ENCODE peak calls at places on chromosomes 4 and X, in nine cellular contexts. A is fibroblast of lung; H is renal cortical epithelial cell; O is NCI-H2081; C is islet precursor cell; X is NCI-H1694 treated with DMSO at 0.1 percent for 48 hours; K is neuronal stem cell; L is T-helper 9 cell; U is activated CD4-positive, alpha-beta T cell treated with anti-CD3 and anti-CD28 coated beads for 24 hours. B is an unnamed sample.
A peak's percentile ranks its signal among the peaks of the same experiment; 100 is the strongest.

GRCh38 chrX:1673337-1673736 is 58.5 kb downstream of the ASMT start:
- DNase-seq in A (no peak), H (no peak), O (no peak), C (no peak), X (no peak), K (no peak), L (peak; percentile 10), U (peak; percentile 10), B (no peak)

GRCh38 chrX:23935116-23935515 is 27.3 kb downstream of the CXorf58 start:
- DNase-seq in A (no peak), H (no peak), O (no peak), C (no peak), X (no peak), K (no peak), L (no peak), U (no peak), B (no peak)

GRCh38 chr4:56434599-56435000 is 815 bp downstream of the PPAT start:
- DNase-seq in A (peak; percentile 74), H (peak; percentile 58), O (peak; percentile 73), C (no peak), X (no peak), K (no peak), L (no peak), U (no peak), B (peak; percentile 54)

GRCh38 chrX:140434347-140434746 is 70.5 kb downstream of the SOX3 start:
- DNase-seq in A (no peak), H (no peak), O (no peak), C (no peak), X (no peak), K (no peak), L (no peak), U (no peak), B (no peak)

GRCh38 chr4:55407764-55408163 is 12.0 kb downstream of the TMEM165 start:
- DNase-seq in A (no peak), H (no peak), O (no peak), C (no peak), X (no peak), K (no peak), L (no peak), U (no peak), B (no peak)

GRCh38 chrX:97117572-97117971 is 233.9 kb downstream of the RPA4 start:
- DNase-seq in A (no peak), H (peak; percentile 18), O (peak; percentile 62), C (no peak), X (peak; percentile 16), K (no peak), L (no peak), U (no peak), B (no peak)

GRCh38 chrX:74119016-74119910 is 184.7 kb upstream of the ZCCHC13 start:
- DNase-seq in A (peak; percentile 66), H (peak; percentile 45), O (no peak), C (peak; percentile 80), X (no peak), K (no peak), L (no peak), U (no peak), B (no peak)

GRCh38 chrX:151151668-151152267 is 24.6 kb upstream of the GPR50 start:
- DNase-seq in A (peak; percentile 28), H (peak; percentile 19), O (peak; percentile 27), C (no peak), X (peak; percentile 48), K (peak; percentile 40), L (no peak), U (peak; percentile 15), B (peak; percentile 3)

GRCh38 chr4:119035941-119036737 is 99.5 kb upstream of the MYOZ2 start:
- DNase-seq in A (peak; percentile 56), H (peak; percentile 53), O (no peak), C (no peak), X (no peak), K (no peak), L (no peak), U (no peak), B (no peak)

GRCh38 chrX:85851418-85851817 is 195.9 kb downstream of the CHM start:
- DNase-seq in A (no peak), H (peak; percentile 8), O (no peak), C (peak; percentile 53), X (no peak), K (peak; percentile 0), L (no peak), U (no peak), B (peak; percentile 6)

GRCh38 chr4:42501624-42502401 is 104.5 kb downstream of the SHISA3 start:
- DNase-seq in A (no peak), H (peak; percentile 84), O (peak; percentile 55), C (peak; percentile 80), X (no peak), K (peak; percentile 37), L (no peak), U (no peak), B (no peak)

GRCh38 chr4:119897260-119897659 is 169.4 kb downstream of the MAD2L1 start:
- DNase-seq in A (no peak), H (no peak), O (peak; percentile 58), C (no peak), X (peak; percentile 71), K (no peak), L (no peak), U (no peak), B (no peak)

GRCh38 chrX:110403436-110403835 is 44.8 kb downstream of the RTL9 start:
- DNase-seq in A (peak; percentile 69), H (no peak), O (no peak), C (no peak), X (no peak), K (no peak), L (no peak), U (no peak), B (no peak)

GRCh38 chr4:113350576-113350975 is 301.1 kb downstream of the ANK2 start:
- DNase-seq in A (no peak), H (no peak), O (no peak), C (no peak), X (no peak), K (no peak), L (no peak), U (no peak), B (no peak)

GRCh38 chr4:86451560-86452322 is 91.9 kb upstream of the MAPK10 start:
- DNase-seq in A (peak; percentile 27), H (peak; percentile 74), O (peak; percentile 24), C (peak; percentile 91), X (no peak), K (no peak), L (no peak), U (no peak), B (no peak)

GRCh38 chr4:98625399-98625798 is 33.0 kb downstream of the TSPAN5 start:
- DNase-seq in A (no peak), H (no peak), O (no peak), C (no peak), X (no peak), K (no peak), L (no peak), U (no peak), B (no peak)

GRCh38 chrX:150526692-150527091 is 41.7 kb upstream of the MTM1 start:
- DNase-seq in A (no peak), H (no peak), O (no peak), C (no peak), X (no peak), K (no peak), L (no peak), U (no peak), B (no peak)

GRCh38 chrX:9351112-9351511 is 113.7 kb upstream of the TBL1X start:
- DNase-seq in A (no peak), H (no peak), O (no peak), C (no peak), X (no peak), K (no peak), L (no peak), U (no peak), B (no peak)

GRCh38 chr4:148795156-148795864 is 353.1 kb upstream of the NR3C2 start:
- DNase-seq in A (peak; percentile 92), H (peak; percentile 41), O (no peak), C (peak; percentile 93), X (no peak), K (no peak), L (no peak), U (no peak), B (no peak)

GRCh38 chr4:48538358-48538757 is 48.3 kb downstream of the ZAR1 start:
- DNase-seq in A (no peak), H (no peak), O (peak; percentile 87), C (no peak), X (no peak), K (no peak), L (no peak), U (no peak), B (peak; percentile 37)